ENCODE peak calls at places on chromosome 9, in four cellular contexts. O is HTR-8/SVneo, S is HT-29, M is AG04450. A is an unnamed sample.

GRCh38 chr9:119370816-119371215 is 1.6 kb upstream of the BRINP1 start:
- DNase-seq in O (no peak), S (peak; percentile 25), M (no peak), A (no peak)

GRCh38 chr9:35757527-35758275 is 3.6 kb upstream of the MSMP start:
- DNase-seq in O (peak; percentile 39), S (peak; percentile 81), M (no peak), A (no peak)

GRCh38 chr9:6495484-6495883 is 82.5 kb downstream of the UHRF2 start:
- DNase-seq in O (no peak), S (peak; percentile 2), M (no peak), A (no peak)

GRCh38 chr9:82354260-82354659 is 365.7 kb downstream of the SPATA31D1 start:
- DNase-seq in O (peak; percentile 44), S (no peak), M (no peak), A (no peak)

GRCh38 chr9:121201045-121201737 is 478 bp downstream of the RAB14 start:
- DNase-seq in O (peak; percentile 8), S (no peak), M (no peak), A (no peak)

GRCh38 chr9:89194381-89195114 is 15.9 kb upstream of the SHC3 start:
- DNase-seq in O (no peak), S (no peak), M (no peak), A (no peak)

GRCh38 chr9:35010351-35010958 is 20.9 kb downstream of the DNAJB5 start:
- DNase-seq in O (no peak), S (no peak), M (no peak), A (no peak)

GRCh38 chr9:113343732-113344231 is 3.7 kb upstream of the WDR31 start:
- DNase-seq in O (no peak), S (peak; percentile 36), M (no peak), A (no peak)

GRCh38 chr9:136714876-136715239 is 2.5 kb downstream of the DIPK1B start:
- DNase-seq in O (no peak), S (no peak), M (no peak), A (no peak)

GRCh38 chr9:4859035-4859434 is 66.3 kb downstream of the RCL1 start:
- DNase-seq in O (no peak), S (no peak), M (no peak), A (no peak)

GRCh38 chr9:126509718-126510117 is 104.0 kb upstream of the LMX1B start:
- DNase-seq in O (no peak), S (no peak), M (no peak), A (no peak)

GRCh38 chr9:70120834-70121510 is 77.3 kb downstream of the MAMDC2 start:
- DNase-seq in O (peak; percentile 53), S (peak; percentile 41), M (peak; percentile 85), A (no peak)

GRCh38 chr9:127930298-127931091 is at the start of gene PIP5KL1:
- DNase-seq in O (peak; percentile 85), S (peak; percentile 87), M (no peak), A (peak; percentile 66)

GRCh38 chr9:81031422-81032029 is 657.8 kb downstream of the TLE1 start:
- DNase-seq in O (no peak), S (no peak), M (no peak), A (no peak)

GRCh38 chr9:18906656-18907395 is 126.2 kb downstream of the SAXO1 start:
- DNase-seq in O (peak; percentile 62), S (no peak), M (no peak), A (peak; percentile 14)

GRCh38 chr9:87359958-87360601 is 137.6 kb upstream of the DAPK1 start:
- DNase-seq in O (no peak), S (no peak), M (no peak), A (no peak)

GRCh38 chr9:3719286-3719685 is 193.5 kb upstream of the RFX3 start:
- DNase-seq in O (no peak), S (no peak), M (no peak), A (no peak)

GRCh38 chr9:82127993-82128710 is 139.6 kb downstream of the SPATA31D1 start:
- DNase-seq in O (no peak), S (no peak), M (no peak), A (no peak)